ENCODE peak calls at places on chromosomes 7 and 10, in seven cellular contexts. Z is activated T-cell treated with anti-CD3 and anti-CD28 coated beads for 1 hour; P is activated CD4-positive, alpha-beta T cell treated with anti-CD3 and anti-CD28 coated beads for 36 hours; S is activated CD4-positive, CD25-positive, alpha-beta regulatory T cell; T is T-helper 17 cell; V is stimulated activated CD4-positive, alpha-beta T cell treated with anti-CD3 and anti-CD28 coated beads, TNF-alpha, amount 100 ng/mL, for 4 hours; O is activated T-helper 1 cell treated with Interleukin-2 at 50 U/mL for 16 hours. I is an unnamed sample.

GRCh38 chr10:24463683-24464426 is 254.9 kb downstream of the KIAA1217 start:
- DNase-seq in Z (no peak), P (peak), S (no peak), T (no peak), V (no peak), O (no peak), I (no peak)

GRCh38 chr10:46251857-46252847 is 34.6 kb upstream of the ANTXRL start:
- DNase-seq in Z (no peak), P (no peak), S (no peak), T (no peak), V (no peak), O (no peak), I (no peak)

GRCh38 chr7:29116801-29117200 is 29.5 kb downstream of the CPVL start:
- DNase-seq in Z (no peak), P (no peak), S (no peak), T (no peak), V (no peak), O (no peak), I (no peak)

GRCh38 chr7:44964384-44964830 is 14.4 kb downstream of the MYO1G start:
- DNase-seq in Z (no peak), P (peak), S (no peak), T (no peak), V (no peak), O (no peak), I (no peak)

GRCh38 chr7:29987083-29987482 is 2.5 kb downstream of the SCRN1 start:
- DNase-seq in Z (no peak), P (no peak), S (no peak), T (no peak), V (no peak), O (no peak), I (no peak)

GRCh38 chr10:70503776-70504175 is 25.2 kb downstream of the PALD1 start:
- DNase-seq in Z (no peak), P (no peak), S (no peak), T (no peak), V (no peak), O (no peak), I (no peak)

GRCh38 chr7:129607471-129608120 is 3.9 kb upstream of the NRF1 start:
- DNase-seq in Z (no peak), P (peak), S (no peak), T (peak), V (no peak), O (no peak), I (no peak)

GRCh38 chr10:58064714-58065528 is 202.8 kb downstream of the IPMK start:
- DNase-seq in Z (peak), P (peak), S (no peak), T (no peak), V (no peak), O (no peak), I (no peak)

GRCh38 chr10:73246783-73247508 is at the start of gene DNAJC9:
- DNase-seq in Z (peak), P (peak), S (peak), T (peak), V (peak), O (peak), I (peak)

GRCh38 chr10:91409069-91409868 is 875 bp upstream of the HECTD2 start:
- DNase-seq in Z (peak), P (peak), S (no peak), T (peak), V (peak), O (no peak), I (no peak)

GRCh38 chr7:1081931-1082401 is 5.9 kb upstream of the GPER1 start:
- DNase-seq in Z (no peak), P (no peak), S (no peak), T (no peak), V (no peak), O (no peak), I (no peak)

GRCh38 chr7:41711283-41712064 is 8.6 kb upstream of the INHBA start:
- DNase-seq in Z (no peak), P (peak), S (no peak), T (no peak), V (no peak), O (no peak), I (no peak)

GRCh38 chr7:129522088-129522970 is 20.0 kb downstream of the SMKR1 start:
- DNase-seq in Z (no peak), P (peak), S (no peak), T (no peak), V (no peak), O (no peak), I (no peak)

GRCh38 chr7:118684796-118685195 is 460.3 kb downstream of the ANKRD7 start:
- DNase-seq in Z (no peak), P (no peak), S (no peak), T (no peak), V (no peak), O (no peak), I (no peak)

GRCh38 chr7:138001529-138002095 is at the start of gene CREB3L2:
- DNase-seq in Z (peak), P (peak), S (peak), T (peak), V (peak), O (peak), I (peak)

GRCh38 chr7:44977956-44978355 is 859 bp downstream of the MYO1G start:
- DNase-seq in Z (no peak), P (peak), S (no peak), T (no peak), V (no peak), O (no peak), I (no peak)

GRCh38 chr10:66928000-66928770 is 2.3 kb downstream of the LRRTM3 start:
- DNase-seq in Z (no peak), P (peak), S (no peak), T (no peak), V (no peak), O (no peak), I (no peak)

GRCh38 chr10:121644501-121644900 is 46.3 kb upstream of the FGFR2 start:
- DNase-seq in Z (no peak), P (no peak), S (no peak), T (no peak), V (no peak), O (no peak), I (no peak)

GRCh38 chr7:4709187-4709586 is 27.1 kb downstream of the FOXK1 start:
- DNase-seq in Z (no peak), P (no peak), S (no peak), T (no peak), V (no peak), O (no peak), I (no peak)

GRCh38 chr7:102434039-102434481 is 685 bp downstream of the ORAI2 start:
- DNase-seq in Z (no peak), P (peak), S (no peak), T (no peak), V (no peak), O (no peak), I (no peak)

GRCh38 chr10:69685426-69685801 is 55.4 kb downstream of the FAM241B start:
- DNase-seq in Z (no peak), P (no peak), S (no peak), T (no peak), V (no peak), O (no peak), I (no peak)

GRCh38 chr10:114306116-114306973 is 67.3 kb downstream of the VWA2 start:
- DNase-seq in Z (no peak), P (no peak), S (no peak), T (no peak), V (no peak), O (no peak), I (no peak)

GRCh38 chr7:155244675-155245074 is 53.0 kb upstream of the INSIG1 start:
- DNase-seq in Z (no peak), P (no peak), S (no peak), T (no peak), V (no peak), O (no peak), I (no peak)

GRCh38 chr7:41006591-41006990 is 696.3 kb downstream of the INHBA start:
- DNase-seq in Z (no peak), P (no peak), S (no peak), T (no peak), V (no peak), O (no peak), I (no peak)

GRCh38 chr7:130996841-130997231 is 262.8 kb upstream of the KLF14 start:
- DNase-seq in Z (no peak), P (peak), S (no peak), T (no peak), V (no peak), O (no peak), I (no peak)

GRCh38 chr10:33199731-33200130 is 134.7 kb downstream of the NRP1 start:
- DNase-seq in Z (no peak), P (no peak), S (no peak), T (no peak), V (no peak), O (no peak), I (no peak)

GRCh38 chr7:22601812-22602568 is 102.0 kb upstream of the STEAP1B start:
- DNase-seq in Z (no peak), P (no peak), S (no peak), T (no peak), V (no peak), O (no peak), I (no peak)

GRCh38 chr10:4353059-4353655 is 472.9 kb upstream of the AKR1E2 start:
- DNase-seq in Z (no peak), P (no peak), S (no peak), T (no peak), V (no peak), O (no peak), I (no peak)

GRCh38 chr10:129277804-129278203 is 189.2 kb upstream of the MGMT start:
- DNase-seq in Z (no peak), P (no peak), S (no peak), T (no peak), V (no peak), O (no peak), I (no peak)

GRCh38 chr7:133082390-133082766 is 488 bp upstream of the CHCHD3 start:
- DNase-seq in Z (no peak), P (no peak), S (no peak), T (no peak), V (no peak), O (no peak), I (no peak)

GRCh38 chr7:158664406-158664805 is 40.2 kb downstream of the NCAPG2 start:
- DNase-seq in Z (no peak), P (peak), S (no peak), T (no peak), V (no peak), O (no peak), I (no peak)

GRCh38 chr7:67602246-67602645 is 605.6 kb downstream of the TYW1 start:
- DNase-seq in Z (no peak), P (no peak), S (no peak), T (no peak), V (no peak), O (no peak), I (no peak)